ENCODE peak calls at places on chromosome 14, in seven cellular contexts. Z is CD8-positive, alpha-beta T cell; T is pancreas; N is heart right ventricle; M is gastrocnemius medialis; O is psoas muscle; E is aorta. Y is an unnamed sample.
A peak's percentile ranks its signal among the peaks of the same experiment; 100 is the strongest.

GRCh38 chr14:61322011-61322798 is 826 bp downstream of the PRKCH start:
- ATAC-seq in Z (peak; percentile 4), T (peak; percentile 77), N (peak; percentile 61), M (peak; percentile 28), O (peak; percentile 32), E (peak; percentile 30), Y (peak; percentile 20)

GRCh38 chr14:23067847-23068791 is 10.8 kb upstream of the CDH24 start:
- ATAC-seq in Z (no peak), T (no peak), N (peak; percentile 4), M (no peak), O (no peak), E (no peak), Y (no peak)

GRCh38 chr14:34379809-34380147 is 82.3 kb downstream of the SPTSSA start:
- ATAC-seq in Z (no peak), T (peak; percentile 32), N (no peak), M (no peak), O (peak; percentile 13), E (no peak), Y (no peak)

GRCh38 chr14:84254205-84254788 is 1275.6 kb upstream of the FLRT2 start:
- ATAC-seq in Z (no peak), T (no peak), N (peak; percentile 71), M (peak; percentile 50), O (no peak), E (peak; percentile 50), Y (peak; percentile 43)

GRCh38 chr14:76204436-76205230 is 52.9 kb downstream of the GPATCH2L start:
- ATAC-seq in Z (no peak), T (no peak), N (no peak), M (no peak), O (no peak), E (no peak), Y (no peak)

GRCh38 chr14:54672688-54673087 is 105.8 kb downstream of the SAMD4A start:
- ATAC-seq in Z (no peak), T (no peak), N (no peak), M (no peak), O (no peak), E (no peak), Y (no peak)

GRCh38 chr14:36078080-36078479 is 98.4 kb downstream of the PTCSC3 start:
- ATAC-seq in Z (no peak), T (no peak), N (no peak), M (no peak), O (no peak), E (no peak), Y (no peak)

GRCh38 chr14:25820368-25820767 is 770.4 kb upstream of the STXBP6 start:
- ATAC-seq in Z (no peak), T (no peak), N (no peak), M (no peak), O (no peak), E (no peak), Y (no peak)

GRCh38 chr14:89503458-89503996 is 86.5 kb upstream of the FOXN3 start:
- ATAC-seq in Z (no peak), T (no peak), N (no peak), M (no peak), O (no peak), E (no peak), Y (no peak)

GRCh38 chr14:69972755-69973154 is 93.5 kb downstream of the SMOC1 start:
- ATAC-seq in Z (no peak), T (no peak), N (no peak), M (no peak), O (no peak), E (no peak), Y (no peak)

GRCh38 chr14:48398675-48399282 is 723.4 kb upstream of the MDGA2 start:
- ATAC-seq in Z (no peak), T (no peak), N (no peak), M (no peak), O (no peak), E (no peak), Y (no peak)

GRCh38 chr14:54606631-54607133 is 39.8 kb downstream of the SAMD4A start:
- ATAC-seq in Z (no peak), T (no peak), N (peak; percentile 83), M (peak; percentile 94), O (peak; percentile 93), E (peak; percentile 52), Y (peak; percentile 64)

GRCh38 chr14:93954900-93955891 is 21.2 kb downstream of the ASB2 start:
- ATAC-seq in Z (peak; percentile 28), T (no peak), N (peak; percentile 15), M (no peak), O (no peak), E (no peak), Y (no peak)

GRCh38 chr14:46197856-46198255 is 453.7 kb downstream of the RPL10L start:
- ATAC-seq in Z (no peak), T (no peak), N (no peak), M (no peak), O (no peak), E (no peak), Y (no peak)

DNA sequence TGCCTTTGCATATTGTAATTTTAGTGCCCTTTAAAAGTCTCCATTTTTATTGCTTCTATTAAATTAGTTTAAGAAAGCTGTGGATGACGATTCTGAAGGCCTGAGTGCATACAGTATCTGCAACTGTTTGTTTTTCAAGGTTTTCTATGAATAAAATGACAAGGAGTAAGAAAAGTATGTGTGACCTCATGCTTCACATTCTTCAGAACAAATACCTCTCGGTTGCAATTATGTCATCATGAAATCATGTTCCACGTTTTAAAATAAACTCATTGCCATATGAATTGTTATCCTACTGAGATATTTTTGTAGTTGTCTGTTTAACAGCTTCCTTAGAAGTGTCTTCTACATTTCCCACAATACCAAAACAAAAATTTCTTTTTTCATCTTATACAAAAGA is 374.6 kb downstream of the MDGA2 start:
- ATAC-seq in Z (no peak), T (no peak), N (no peak), M (no peak), O (no peak), E (no peak), Y (no peak)
- H3K4me1 ChIP-seq in Z (no peaks in the 10 kb centered on the region), T (no peaks in the 10 kb centered on the region), N (no peaks in the 10 kb centered on the region), M (no peaks in the 10 kb centered on the region), O (no peaks in the 10 kb centered on the region), E (no peaks in the 10 kb centered on the region), Y (no peaks in the 10 kb centered on the region)

GRCh38 chr14:101367421-101368261 is 193.7 kb upstream of the DIO3 start:
- ATAC-seq in Z (no peak), T (no peak), N (no peak), M (no peak), O (no peak), E (no peak), Y (no peak)

GRCh38 chr14:101368629-101369028 is 192.7 kb upstream of the DIO3 start:
- ATAC-seq in Z (no peak), T (no peak), N (no peak), M (no peak), O (no peak), E (no peak), Y (no peak)

GRCh38 chr14:101370593-101371569 is 190.4 kb upstream of the DIO3 start:
- ATAC-seq in Z (no peak), T (no peak), N (no peak), M (no peak), O (no peak), E (no peak), Y (no peak)

GRCh38 chr14:101369916-101370592 is 191.2 kb upstream of the DIO3 start:
- ATAC-seq in Z (no peak), T (no peak), N (no peak), M (no peak), O (no peak), E (no peak), Y (no peak)

GRCh38 chr14:101369194-101369915 is 191.9 kb upstream of the DIO3 start:
- ATAC-seq in Z (no peak), T (no peak), N (no peak), M (no peak), O (no peak), E (no peak), Y (no peak)
- H3K9me3 ChIP-seq in Z (no peaks in the 10 kb centered on the region), T (no peaks in the 10 kb centered on the region), N (no peaks in the 10 kb centered on the region), M (no peaks in the 10 kb centered on the region), O (no peaks in the 10 kb centered on the region), E (no peaks in the 10 kb centered on the region), Y (no peaks in the 10 kb centered on the region)

GRCh38 chr14:52902971-52903385 is 47.9 kb downstream of the FERMT2 start:
- ATAC-seq in Z (no peak), T (no peak), N (no peak), M (peak; percentile 33), O (no peak), E (peak; percentile 58), Y (peak; percentile 35)
- H3K4me1 ChIP-seq in Z (no peaks in the 10 kb centered on the region), T (no peaks in the 10 kb centered on the region), N (peaks cover 70% of the 10 kb centered on the region), M (peaks cover 25% of the 10 kb centered on the region), O (peaks cover 40% of the 10 kb centered on the region), E (peaks cover 18% of the 10 kb centered on the region), Y (peaks cover 14% of the 10 kb centered on the region)

DNA sequence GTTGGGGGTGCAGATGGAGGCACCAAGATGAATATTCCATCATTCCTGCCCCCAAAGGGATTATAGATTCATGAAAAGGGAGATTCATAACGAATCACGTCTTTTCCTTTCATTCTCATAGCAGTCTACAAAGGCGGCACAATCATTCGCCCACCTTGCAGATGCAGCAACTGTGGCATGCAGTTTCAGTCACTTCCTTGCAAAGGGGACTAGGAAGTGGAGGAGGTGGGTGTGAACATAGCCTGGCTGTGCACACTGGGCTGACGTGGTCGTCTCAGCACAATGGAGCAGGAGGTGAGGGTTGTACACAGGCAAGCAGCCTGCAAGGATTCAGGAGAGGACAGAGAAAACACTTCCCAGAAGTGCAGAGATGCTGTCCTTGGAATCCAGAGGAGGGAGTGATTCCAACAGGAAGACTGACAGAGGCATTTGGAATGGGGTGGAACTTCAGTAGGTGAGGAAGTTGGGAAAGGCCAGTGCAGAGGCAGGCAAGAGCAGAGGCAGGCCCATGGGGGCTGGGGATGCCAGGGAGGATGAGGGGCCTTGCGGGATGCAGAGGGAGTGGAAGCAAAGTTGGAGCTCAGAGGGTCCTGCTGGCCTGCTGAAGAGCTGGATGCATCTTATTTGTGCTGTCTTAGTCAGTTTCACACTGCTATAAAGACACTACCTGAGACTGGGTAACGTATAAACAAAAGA is 21.9 kb upstream of the PPP2R5C start:
- ATAC-seq in Z (no peak), T (no peak), N (no peak), M (no peak), O (no peak), E (no peak), Y (no peak)
- H3K9me3 ChIP-seq in Z (no peaks in the 10 kb centered on the region), T (no peaks in the 10 kb centered on the region), N (no peaks in the 10 kb centered on the region), M (no peaks in the 10 kb centered on the region), O (no peaks in the 10 kb centered on the region), E (peaks cover 4% of the 10 kb centered on the region), Y (no peaks in the 10 kb centered on the region)

GRCh38 chr14:24137529-24138395 is 1.8 kb downstream of the PSME1 start:
- ATAC-seq in Z (no peak), T (no peak), N (no peak), M (no peak), O (no peak), E (no peak), Y (no peak)
- H3K4me1 ChIP-seq in Z (peaks cover 49% of the 10 kb centered on the region), T (peaks cover 24% of the 10 kb centered on the region), N (peaks cover 63% of the 10 kb centered on the region), M (peaks cover 38% of the 10 kb centered on the region), O (peaks cover 57% of the 10 kb centered on the region), E (no peaks in the 10 kb centered on the region), Y (no peaks in the 10 kb centered on the region)

GRCh38 chr14:104232070-104232484 is 93.7 kb downstream of the KIF26A start:
- ATAC-seq in Z (no peak), T (no peak), N (no peak), M (no peak), O (no peak), E (no peak), Y (no peak)
- H3K9me3 ChIP-seq in Z (no peaks in the 10 kb centered on the region), T (no peaks in the 10 kb centered on the region), N (no peaks in the 10 kb centered on the region), M (no peaks in the 10 kb centered on the region), O (peaks cover 4% of the 10 kb centered on the region), E (peaks cover 11% of the 10 kb centered on the region), Y (no peaks in the 10 kb centered on the region)

GRCh38 chr14:71245659-71246361 is 338.6 kb downstream of the PCNX1 start:
- ATAC-seq in Z (peak; percentile 60), T (no peak), N (no peak), M (no peak), O (no peak), E (no peak), Y (no peak)
- H3K4me1 ChIP-seq in Z (peaks cover 28% of the 10 kb centered on the region), T (no peaks in the 10 kb centered on the region), N (peaks cover 15% of the 10 kb centered on the region), M (no peaks in the 10 kb centered on the region), O (no peaks in the 10 kb centered on the region), E (peaks cover 5% of the 10 kb centered on the region), Y (no peaks in the 10 kb centered on the region)